ENCODE peak calls at places on chromosomes 11 and 22, in eight cellular contexts. P is stimulated activated CD4-positive, alpha-beta T cell treated with anti-CD3 and anti-CD28 coated beads, Interleukin-4, amount 100 ng/mL, for 48 hours; V is NCI-H446; K is IMR-90; I is GM23338; E is GM12878; W is effector CD8-positive, alpha-beta T cell; F is M059J. U is an unnamed sample.

GRCh38 chr11:34595391-34595790 is 25.5 kb upstream of the EHF start:
- DNase-seq in K (no peak), I (no peak), F (no peak), E (no peak), W (no peak), P (no peak), V (no peak), U (no peak)

GRCh38 chr22:17237031-17237668 is 17.9 kb upstream of the ADA2 start:
- DNase-seq in W (no peak), V (no peak), I (no peak), P (no peak), E (peak), F (peak), K (no peak), U (no peak)

GRCh38 chr11:124170801-124171586 is 12.2 kb upstream of the OR10D3 start:
- DNase-seq in V (no peak), W (no peak), K (no peak), F (no peak), E (no peak), I (peak), P (no peak), U (no peak)

GRCh38 chr11:107648247-107648646 is 57.3 kb downstream of the ELMOD1 start:
- DNase-seq in E (no peak), K (no peak), I (peak), P (no peak), V (no peak), W (no peak), F (no peak), U (no peak)

GRCh38 chr11:62974848-62975522 is 9.8 kb downstream of the SLC22A6 start:
- DNase-seq in P (peak), F (peak), K (no peak), V (no peak), W (no peak), E (no peak), I (peak), U (peak)

GRCh38 chr11:123218451-123218850 is 23.4 kb upstream of the CLMP start:
- DNase-seq in V (no peak), P (no peak), E (no peak), K (peak), W (no peak), I (peak), F (peak), U (peak)

GRCh38 chr11:77400306-77400705 is 73.6 kb downstream of the PAK1 start:
- DNase-seq in V (no peak), I (no peak), E (no peak), F (no peak), K (no peak), W (no peak), P (no peak), U (no peak)

GRCh38 chr22:31347251-31348008 is 1.3 kb upstream of the PATZ1 start:
- DNase-seq in P (peak), V (peak), K (peak), E (no peak), I (peak), F (peak), W (peak), U (peak)

GRCh38 chr11:118088531-118088930 is 1.8 kb upstream of the SMIM35 start:
- DNase-seq in V (no peak), P (no peak), F (peak), I (no peak), W (no peak), E (no peak), K (no peak), U (no peak)

U was measured in LHCN-M2.